ENCODE peak calls at places on chromosomes 3 and 15, in four cellular contexts. P, R, I and F are unnamed samples.

GRCh38 chr3:8739757-8740508 is 6.3 kb downstream of the CAV3 start:
- ATAC-seq in P (peak), R (no peak), I (no peak), F (peak)

GRCh38 chr3:195906865-195907729 is 1.3 kb downstream of the TNK2 start:
- ATAC-seq in P (peak), R (peak), I (peak), F (peak)

GRCh38 chr3:187136347-187136746 is 2.9 kb downstream of the RPL39L start:
- ATAC-seq in P (no peak), R (no peak), I (no peak), F (no peak)

GRCh38 chr3:53030864-53031445 is 14.9 kb downstream of the SFMBT1 start:
- ATAC-seq in P (peak), R (no peak), I (peak), F (peak)

GRCh38 chr15:82737975-82738374 is 28.3 kb upstream of the AP3B2 start:
- ATAC-seq in P (no peak), R (no peak), I (no peak), F (no peak)

GRCh38 chr3:14246414-14246813 is 67.8 kb downstream of the LSM3 start:
- ATAC-seq in P (no peak), R (no peak), I (no peak), F (no peak)

GRCh38 chr3:193129607-193130006 is 111.4 kb upstream of the PLAAT1 start:
- ATAC-seq in P (no peak), R (no peak), I (no peak), F (no peak)

GRCh38 chr15:100525894-100526512 is 2.7 kb downstream of the CERS3 start:
- ATAC-seq in P (no peak), R (peak), I (no peak), F (peak)

GRCh38 chr3:14810795-14811661 is 7.7 kb upstream of the FGD5 start:
- ATAC-seq in P (no peak), R (peak), I (no peak), F (no peak)

GRCh38 chr15:55846108-55846707 is 103.3 kb upstream of the PRTG start:
- ATAC-seq in P (peak), R (no peak), I (peak), F (peak)

GRCh38 chr3:151837057-151837456 is 23.1 kb downstream of the AADAC start:
- ATAC-seq in P (no peak), R (no peak), I (no peak), F (peak)

GRCh38 chr15:51600114-51600513 is 22.5 kb downstream of the DMXL2 start:
- ATAC-seq in P (peak), R (no peak), I (no peak), F (peak)

GRCh38 chr15:42036112-42036905 is 15.5 kb upstream of the PLA2G4E start:
- ATAC-seq in P (no peak), R (no peak), I (no peak), F (no peak)

GRCh38 chr15:29183071-29183831 is 86.4 kb downstream of the NSMCE3 start:
- ATAC-seq in P (peak), R (no peak), I (no peak), F (no peak)

GRCh38 chr3:143295201-143296080 is 175.9 kb downstream of the CHST2 start:
- ATAC-seq in P (peak), R (no peak), I (no peak), F (no peak)

GRCh38 chr15:93051236-93052089 is 37.5 kb downstream of the RGMA start:
- ATAC-seq in P (no peak), R (no peak), I (no peak), F (no peak)

GRCh38 chr15:100910556-100910955 is 8.6 kb upstream of the LRRK1 start:
- ATAC-seq in P (no peak), R (no peak), I (no peak), F (no peak)

GRCh38 chr3:180624714-180625113 is 22.8 kb downstream of the TTC14 start:
- ATAC-seq in P (peak), R (no peak), I (no peak), F (no peak)

GRCh38 chr3:71103430-71103881 is 480.1 kb downstream of the FOXP1 start:
- ATAC-seq in P (no peak), R (peak), I (no peak), F (no peak)

GRCh38 chr3:36881735-36882134 is 63.1 kb downstream of the TRANK1 start:
- ATAC-seq in P (no peak), R (no peak), I (no peak), F (no peak)

GRCh38 chr3:158991146-158991705 is 189.4 kb downstream of the MFSD1 start:
- ATAC-seq in P (no peak), R (no peak), I (no peak), F (no peak)

GRCh38 chr3:45950686-45951600 is 7.7 kb downstream of the CXCR6 start:
- ATAC-seq in P (peak), R (peak), I (peak), F (peak)

GRCh38 chr3:37520802-37521350 is 340.8 kb upstream of the CTDSPL start:
- ATAC-seq in P (no peak), R (peak), I (no peak), F (no peak)

GRCh38 chr15:65529754-65530317 is 427 bp upstream of the HACD3 start:
- ATAC-seq in P (no peak), R (peak), I (no peak), F (no peak)

GRCh38 chr3:3366391-3366790 is 186.9 kb upstream of the CRBN start:
- ATAC-seq in P (no peak), R (peak), I (no peak), F (no peak)

GRCh38 chr15:66080791-66081475 is 172.6 kb downstream of the MEGF11 start:
- ATAC-seq in P (no peak), R (peak), I (no peak), F (peak)

GRCh38 chr3:99250821-99251355 is 349.4 kb upstream of the DCBLD2 start:
- ATAC-seq in P (no peak), R (peak), I (no peak), F (no peak)

GRCh38 chr3:175469124-175469523 is 610.0 kb downstream of the NAALADL2 start:
- ATAC-seq in P (no peak), R (no peak), I (no peak), F (no peak)

GRCh38 chr15:92105611-92106010 is 252.1 kb downstream of the SLCO3A1 start:
- ATAC-seq in P (no peak), R (no peak), I (no peak), F (no peak)

GRCh38 chr15:40272713-40273056 is 10.2 kb downstream of the ANKRD63 start:
- ATAC-seq in P (peak), R (peak), I (no peak), F (no peak)